ENCODE peak calls at places on chromosomes 13 and 19, in ten cellular contexts. F is stimulated activated CD4-positive, alpha-beta T cell treated with anti-CD3 and anti-CD28 coated beads, Interleukin-1b, Interleukin-23, amount 100 ng/mL, for 24 hours; T is stimulated activated CD8-positive, alpha-beta memory T cell treated with anti-CD3 and anti-CD28 coated beads, Interleukin-7, amount 100 ng/mL, for 1 hour; W is progenitor cell of endocrine pancreas; B is left ventricle myocardium inferior; D is T-helper 9 cell; R is hippocampal formation; U is thoracic aorta; Q is Peyer's patch; E is GM04503. Z is an unnamed sample.

GRCh38 chr19:30074741-30075460 is 132.9 kb downstream of the URI1 start:
- DNase-seq in F (no peak), T (no peak), W (no peak), B (no peak), D (no peak), R (no peak), U (no peak), Q (no peak), E (no peak), Z (no peak)

GRCh38 chr19:44875666-44876418 is 15.2 kb upstream of the TOMM40 start:
- DNase-seq in F (no peak), T (no peak), W (no peak), B (no peak), D (no peak), R (no peak), U (no peak), Q (no peak), E (no peak), Z (no peak)

GRCh38 chr13:111210488-111210887 is 95.4 kb downstream of the ARHGEF7 start:
- DNase-seq in F (no peak), T (no peak), W (no peak), B (peak; percentile 48), D (no peak), R (peak; percentile 41), U (no peak), Q (no peak), E (peak; percentile 65), Z (no peak)

GRCh38 chr13:51801631-51802099 is 2.3 kb downstream of the DHRS12 start:
- DNase-seq in F (no peak), T (no peak), W (no peak), B (peak; percentile 81), D (no peak), R (peak; percentile 53), U (peak; percentile 32), Q (no peak), E (no peak), Z (no peak)

GRCh38 chr13:60370343-60370742 is 26.7 kb upstream of the TDRD3 start:
- DNase-seq in F (no peak), T (no peak), W (no peak), B (no peak), D (no peak), R (no peak), U (no peak), Q (no peak), E (no peak), Z (no peak)

GRCh38 chr13:24185591-24186232 is 25.2 kb downstream of the SPATA13 start:
- DNase-seq in F (no peak), T (no peak), W (no peak), B (no peak), D (no peak), R (no peak), U (no peak), Q (no peak), E (no peak), Z (no peak)

GRCh38 chr19:54707932-54708331 is 16.3 kb upstream of the KIR3DL3 start:
- DNase-seq in F (no peak), T (no peak), W (no peak), B (no peak), D (no peak), R (no peak), U (no peak), Q (no peak), E (no peak), Z (no peak)

GRCh38 chr13:23868521-23868920 is 20.7 kb downstream of the MIPEP start:
- DNase-seq in F (no peak), T (no peak), W (no peak), B (no peak), D (no peak), R (no peak), U (no peak), Q (no peak), E (no peak), Z (no peak)

GRCh38 chr13:76474356-76474755 is 411.8 kb downstream of the KCTD12 start:
- DNase-seq in F (no peak), T (no peak), W (no peak), B (no peak), D (no peak), R (no peak), U (no peak), Q (no peak), E (no peak), Z (no peak)

GRCh38 chr13:94128430-94128829 is 351.1 kb downstream of the DCT start:
- DNase-seq in F (no peak), T (no peak), W (no peak), B (no peak), D (no peak), R (peak; percentile 51), U (no peak), Q (no peak), E (no peak), Z (no peak)

GRCh38 chr19:32558607-32559228 is 22.3 kb upstream of the PDCD5 start:
- DNase-seq in F (no peak), T (no peak), W (no peak), B (no peak), D (no peak), R (no peak), U (no peak), Q (no peak), E (no peak), Z (no peak)

GRCh38 chr13:36981156-36981743 is 17.9 kb downstream of the ALG5 start:
- DNase-seq in F (no peak), T (no peak), W (no peak), B (no peak), D (no peak), R (peak; percentile 62), U (no peak), Q (no peak), E (no peak), Z (no peak)

GRCh38 chr13:62167650-62168172 is 752.1 kb upstream of the PCDH20 start:
- DNase-seq in F (no peak), T (no peak), W (no peak), B (no peak), D (no peak), R (no peak), U (no peak), Q (no peak), E (no peak), Z (no peak)

GRCh38 chr13:112055417-112056206 is 11.3 kb upstream of the SOX1 start:
- DNase-seq in F (no peak), T (no peak), W (no peak), B (no peak), D (no peak), R (no peak), U (no peak), Q (no peak), E (no peak), Z (no peak)

GRCh38 chr13:74575729-74576125 is 441.5 kb upstream of the KLF12 start:
- DNase-seq in F (peak; percentile 4), T (no peak), W (peak; percentile 38), B (peak; percentile 88), D (peak; percentile 21), R (peak; percentile 41), U (peak; percentile 32), Q (peak; percentile 18), E (no peak), Z (no peak)

GRCh38 chr19:56133858-56134654 is 7.0 kb upstream of the ZNF444 start:
- DNase-seq in F (no peak), T (no peak), W (no peak), B (no peak), D (no peak), R (no peak), U (no peak), Q (peak; percentile 58), E (no peak), Z (no peak)

GRCh38 chr19:38082256-38083118 is 141.5 kb downstream of the DPF1 start:
- DNase-seq in F (no peak), T (no peak), W (no peak), B (no peak), D (no peak), R (no peak), U (no peak), Q (no peak), E (no peak), Z (no peak)

GRCh38 chr13:43136940-43137574 is 113.7 kb downstream of the DNAJC15 start:
- DNase-seq in F (no peak), T (no peak), W (peak; percentile 25), B (no peak), D (no peak), R (no peak), U (no peak), Q (no peak), E (no peak), Z (no peak)

GRCh38 chr19:10936661-10937084 is 8.1 kb downstream of the TIMM29 start:
- DNase-seq in F (no peak), T (no peak), W (peak; percentile 27), B (no peak), D (peak; percentile 9), R (peak; percentile 44), U (no peak), Q (no peak), E (peak; percentile 21), Z (peak; percentile 74)

GRCh38 chr13:35475131-35475959 is 1.1 kb downstream of the MAB21L1 start:
- DNase-seq in F (no peak), T (no peak), W (peak; percentile 20), B (no peak), D (no peak), R (no peak), U (no peak), Q (no peak), E (no peak), Z (no peak)

GRCh38 chr13:113929628-113930615 is 44.0 kb downstream of the C13orf46 start:
- DNase-seq in F (no peak), T (no peak), W (no peak), B (peak; percentile 16), D (no peak), R (no peak), U (peak; percentile 2), Q (no peak), E (no peak), Z (no peak)

GRCh38 chr19:49968279-49968922 is 7.4 kb upstream of the SIGLEC11 start:
- DNase-seq in F (no peak), T (no peak), W (no peak), B (no peak), D (no peak), R (no peak), U (no peak), Q (no peak), E (no peak), Z (no peak)

GRCh38 chr19:4233282-4233853 is 4.0 kb downstream of the EBI3 start:
- DNase-seq in F (peak; percentile 48), T (peak; percentile 25), W (peak; percentile 58), B (peak; percentile 36), D (peak; percentile 62), R (no peak), U (no peak), Q (peak; percentile 45), E (no peak), Z (peak; percentile 48)

GRCh38 chr19:17202249-17202648 is 12.9 kb upstream of the USE1 start:
- DNase-seq in F (no peak), T (no peak), W (no peak), B (no peak), D (no peak), R (no peak), U (no peak), Q (no peak), E (no peak), Z (peak; percentile 15)

GRCh38 chr13:113789167-113789566 is 30.1 kb downstream of the TMEM255B start:
- DNase-seq in F (no peak), T (no peak), W (no peak), B (no peak), D (no peak), R (no peak), U (no peak), Q (no peak), E (no peak), Z (no peak)

GRCh38 chr13:98731925-98732324 is 20.5 kb downstream of the SLC15A1 start:
- DNase-seq in F (no peak), T (no peak), W (no peak), B (no peak), D (no peak), R (no peak), U (no peak), Q (no peak), E (no peak), Z (no peak)

GRCh38 chr19:35037716-35038622 is 3.6 kb upstream of the HPN start:
- DNase-seq in F (no peak), T (no peak), W (no peak), B (no peak), D (no peak), R (peak; percentile 62), U (no peak), Q (peak; percentile 44), E (no peak), Z (no peak)

GRCh38 chr19:17405250-17406038 is at the start of gene BST2:
- DNase-seq in F (no peak), T (no peak), W (no peak), B (peak; percentile 46), D (no peak), R (peak; percentile 12), U (peak; percentile 20), Q (peak; percentile 77), E (no peak), Z (no peak)